ENCODE peak calls at places on chromosomes 3 and 15, in ten cellular contexts. One of them, this sample, is unnamed.

GRCh38 chr3:46401579-46401978 is 5.3 kb downstream of the CCR5AS start:
- DNase-seq in transverse colon: no peak
- DNase-seq in foreskin fibroblast: no peak
- DNase-seq in adrenal gland: no peak
- DNase-seq in HCT116: no peak
- DNase-seq in ovary: no peak
- DNase-seq in HFF-Myc: no peak
- DNase-seq in CD8-positive, alpha-beta T cell: no peak
- DNase-seq in mucosa of descending colon: no peak
- DNase-seq in H1: no peak
- DNase-seq in this sample: no peak

GRCh38 chr15:62472616-62473299 is 307.7 kb upstream of the C2CD4B start:
- DNase-seq in transverse colon: peak; percentile 23
- DNase-seq in foreskin fibroblast: no peak
- DNase-seq in adrenal gland: no peak
- DNase-seq in HCT116: no peak
- DNase-seq in ovary: no peak
- DNase-seq in HFF-Myc: no peak
- DNase-seq in CD8-positive, alpha-beta T cell: no peak
- DNase-seq in mucosa of descending colon: peak; percentile 43
- DNase-seq in H1: no peak
- DNase-seq in this sample: peak; percentile 31

GRCh38 chr3:73086071-73086494 is 24.6 kb downstream of the EBLN2 start:
- DNase-seq in transverse colon: peak; percentile 42
- DNase-seq in foreskin fibroblast: peak; percentile 33
- DNase-seq in adrenal gland: peak; percentile 53
- DNase-seq in HCT116: peak; percentile 38
- DNase-seq in ovary: peak; percentile 68
- DNase-seq in HFF-Myc: peak; percentile 22
- DNase-seq in CD8-positive, alpha-beta T cell: no peak
- DNase-seq in mucosa of descending colon: peak; percentile 60
- DNase-seq in H1: peak; percentile 68
- DNase-seq in this sample: peak; percentile 15

GRCh38 chr3:191244242-191244867 is 45.3 kb downstream of the OSTN start:
- DNase-seq in transverse colon: no peak
- DNase-seq in foreskin fibroblast: no peak
- DNase-seq in adrenal gland: no peak
- DNase-seq in HCT116: no peak
- DNase-seq in ovary: no peak
- DNase-seq in HFF-Myc: no peak
- DNase-seq in CD8-positive, alpha-beta T cell: no peak
- DNase-seq in mucosa of descending colon: no peak
- DNase-seq in H1: no peak
- DNase-seq in this sample: no peak

GRCh38 chr3:66729685-66730393 is 229.0 kb upstream of the LRIG1 start:
- DNase-seq in transverse colon: no peak
- DNase-seq in foreskin fibroblast: no peak
- DNase-seq in adrenal gland: no peak
- DNase-seq in HCT116: no peak
- DNase-seq in ovary: no peak
- DNase-seq in HFF-Myc: no peak
- DNase-seq in CD8-positive, alpha-beta T cell: no peak
- DNase-seq in mucosa of descending colon: no peak
- DNase-seq in H1: no peak
- DNase-seq in this sample: no peak

GRCh38 chr3:149658444-149659172 is 783 bp upstream of the WWTR1 start:
- DNase-seq in transverse colon: peak; percentile 60
- DNase-seq in foreskin fibroblast: peak; percentile 75
- DNase-seq in adrenal gland: peak; percentile 84
- DNase-seq in HCT116: peak; percentile 52
- DNase-seq in ovary: peak; percentile 86
- DNase-seq in HFF-Myc: peak; percentile 58
- DNase-seq in CD8-positive, alpha-beta T cell: no peak
- DNase-seq in mucosa of descending colon: peak; percentile 61
- DNase-seq in H1: peak; percentile 79
- DNase-seq in this sample: peak; percentile 87

GRCh38 chr15:48717458-48717857 is 71.9 kb upstream of the FBN1 start:
- DNase-seq in transverse colon: no peak
- DNase-seq in foreskin fibroblast: no peak
- DNase-seq in adrenal gland: no peak
- DNase-seq in HCT116: no peak
- DNase-seq in ovary: no peak
- DNase-seq in HFF-Myc: no peak
- DNase-seq in CD8-positive, alpha-beta T cell: no peak
- DNase-seq in mucosa of descending colon: no peak
- DNase-seq in H1: no peak
- DNase-seq in this sample: peak; percentile 43

GRCh38 chr15:33013827-33014445 is 180.6 kb downstream of the FMN1 start:
- DNase-seq in transverse colon: no peak
- DNase-seq in foreskin fibroblast: peak; percentile 63
- DNase-seq in adrenal gland: no peak
- DNase-seq in HCT116: peak; percentile 64
- DNase-seq in ovary: no peak
- DNase-seq in HFF-Myc: no peak
- DNase-seq in CD8-positive, alpha-beta T cell: no peak
- DNase-seq in mucosa of descending colon: no peak
- DNase-seq in H1: no peak
- DNase-seq in this sample: peak; percentile 80

GRCh38 chr15:29695486-29696167 is 126.6 kb downstream of the TJP1 start:
- DNase-seq in transverse colon: no peak
- DNase-seq in foreskin fibroblast: no peak
- DNase-seq in adrenal gland: no peak
- DNase-seq in HCT116: no peak
- DNase-seq in ovary: no peak
- DNase-seq in HFF-Myc: no peak
- DNase-seq in CD8-positive, alpha-beta T cell: no peak
- DNase-seq in mucosa of descending colon: no peak
- DNase-seq in H1: no peak
- DNase-seq in this sample: no peak

GRCh38 chr15:29689724-29689986 is 132.6 kb downstream of the TJP1 start:
- DNase-seq in transverse colon: no peak
- DNase-seq in foreskin fibroblast: no peak
- DNase-seq in adrenal gland: no peak
- DNase-seq in HCT116: no peak
- DNase-seq in ovary: no peak
- DNase-seq in HFF-Myc: no peak
- DNase-seq in CD8-positive, alpha-beta T cell: no peak
- DNase-seq in mucosa of descending colon: no peak
- DNase-seq in H1: no peak
- DNase-seq in this sample: no peak

GRCh38 chr15:29693225-29693624 is 129.0 kb downstream of the TJP1 start:
- DNase-seq in transverse colon: no peak
- DNase-seq in foreskin fibroblast: peak; percentile 14
- DNase-seq in adrenal gland: no peak
- DNase-seq in HCT116: no peak
- DNase-seq in ovary: no peak
- DNase-seq in HFF-Myc: no peak
- DNase-seq in CD8-positive, alpha-beta T cell: no peak
- DNase-seq in mucosa of descending colon: no peak
- DNase-seq in H1: no peak
- DNase-seq in this sample: no peak

GRCh38 chr15:29690765-29691475 is 131.3 kb downstream of the TJP1 start:
- DNase-seq in transverse colon: no peak
- DNase-seq in foreskin fibroblast: peak; percentile 18
- DNase-seq in adrenal gland: no peak
- DNase-seq in HCT116: no peak
- DNase-seq in ovary: no peak
- DNase-seq in HFF-Myc: no peak
- DNase-seq in CD8-positive, alpha-beta T cell: no peak
- DNase-seq in mucosa of descending colon: no peak
- DNase-seq in H1: no peak
- DNase-seq in this sample: no peak

DNA sequence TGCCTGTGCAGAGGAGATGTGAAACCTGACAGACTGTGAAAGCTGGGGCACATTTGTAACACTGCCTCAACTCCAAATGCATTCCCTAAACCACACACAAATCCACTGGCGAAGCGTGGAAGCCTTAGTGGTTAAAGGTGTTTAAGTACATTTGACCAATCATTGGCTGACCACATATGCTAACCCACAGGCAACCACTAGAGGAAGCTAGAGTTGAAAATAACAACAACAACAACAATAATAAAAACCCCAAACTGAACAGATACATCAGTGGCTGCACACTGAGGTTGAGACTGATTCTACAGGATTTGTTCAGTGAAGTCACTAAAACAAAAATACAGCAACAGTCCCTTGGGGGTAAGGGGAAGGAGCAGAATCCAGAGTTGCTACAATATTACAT is 129.7 kb downstream of the TJP1 start:
- DNase-seq in transverse colon: no peak
- DNase-seq in foreskin fibroblast: no peak
- DNase-seq in adrenal gland: no peak
- DNase-seq in HCT116: no peak
- DNase-seq in ovary: no peak
- DNase-seq in HFF-Myc: no peak
- DNase-seq in CD8-positive, alpha-beta T cell: no peak
- DNase-seq in mucosa of descending colon: no peak
- DNase-seq in H1: no peak
- DNase-seq in this sample: no peak
- TF ChIP-seq CTCF in transverse colon: no peak
- TF ChIP-seq CTCF in foreskin fibroblast: peak; percentile 10
- TF ChIP-seq CTCF in adrenal gland: no peak
- TF ChIP-seq CTCF in HCT116: peak; percentile 63
- TF ChIP-seq CTCF in ovary: no peak
- TF ChIP-seq CTCF in HFF-Myc: peak; percentile 16
- TF ChIP-seq CTCF in CD8-positive, alpha-beta T cell: no peak
- TF ChIP-seq CTCF in mucosa of descending colon: no peak
- TF ChIP-seq CTCF in H1: peak; percentile 65
- TF ChIP-seq CTCF in this sample: peak; percentile 58

GRCh38 chr15:66715181-66715624 is 13.2 kb downstream of the SMAD6 start:
- DNase-seq in transverse colon: no peak
- DNase-seq in foreskin fibroblast: no peak
- DNase-seq in adrenal gland: no peak
- DNase-seq in HCT116: no peak
- DNase-seq in ovary: no peak
- DNase-seq in HFF-Myc: no peak
- DNase-seq in CD8-positive, alpha-beta T cell: no peak
- DNase-seq in mucosa of descending colon: no peak
- DNase-seq in H1: no peak
- DNase-seq in this sample: no peak

GRCh38 chr15:66713843-66714508 is 11.9 kb downstream of the SMAD6 start:
- DNase-seq in transverse colon: peak; percentile 26
- DNase-seq in foreskin fibroblast: no peak
- DNase-seq in adrenal gland: no peak
- DNase-seq in HCT116: no peak
- DNase-seq in ovary: no peak
- DNase-seq in HFF-Myc: no peak
- DNase-seq in CD8-positive, alpha-beta T cell: no peak
- DNase-seq in mucosa of descending colon: no peak
- DNase-seq in H1: no peak
- DNase-seq in this sample: no peak

GRCh38 chr15:66716668-66717025 is 14.6 kb downstream of the SMAD6 start:
- DNase-seq in transverse colon: no peak
- DNase-seq in foreskin fibroblast: no peak
- DNase-seq in adrenal gland: no peak
- DNase-seq in HCT116: no peak
- DNase-seq in ovary: no peak
- DNase-seq in HFF-Myc: no peak
- DNase-seq in CD8-positive, alpha-beta T cell: no peak
- DNase-seq in mucosa of descending colon: no peak
- DNase-seq in H1: no peak
- DNase-seq in this sample: no peak

GRCh38 chr15:66714543-66714981 is 12.5 kb downstream of the SMAD6 start:
- DNase-seq in transverse colon: no peak
- DNase-seq in foreskin fibroblast: peak; percentile 71
- DNase-seq in adrenal gland: no peak
- DNase-seq in HCT116: no peak
- DNase-seq in ovary: no peak
- DNase-seq in HFF-Myc: no peak
- DNase-seq in CD8-positive, alpha-beta T cell: no peak
- DNase-seq in mucosa of descending colon: no peak
- DNase-seq in H1: no peak
- DNase-seq in this sample: peak; percentile 31

DNA sequence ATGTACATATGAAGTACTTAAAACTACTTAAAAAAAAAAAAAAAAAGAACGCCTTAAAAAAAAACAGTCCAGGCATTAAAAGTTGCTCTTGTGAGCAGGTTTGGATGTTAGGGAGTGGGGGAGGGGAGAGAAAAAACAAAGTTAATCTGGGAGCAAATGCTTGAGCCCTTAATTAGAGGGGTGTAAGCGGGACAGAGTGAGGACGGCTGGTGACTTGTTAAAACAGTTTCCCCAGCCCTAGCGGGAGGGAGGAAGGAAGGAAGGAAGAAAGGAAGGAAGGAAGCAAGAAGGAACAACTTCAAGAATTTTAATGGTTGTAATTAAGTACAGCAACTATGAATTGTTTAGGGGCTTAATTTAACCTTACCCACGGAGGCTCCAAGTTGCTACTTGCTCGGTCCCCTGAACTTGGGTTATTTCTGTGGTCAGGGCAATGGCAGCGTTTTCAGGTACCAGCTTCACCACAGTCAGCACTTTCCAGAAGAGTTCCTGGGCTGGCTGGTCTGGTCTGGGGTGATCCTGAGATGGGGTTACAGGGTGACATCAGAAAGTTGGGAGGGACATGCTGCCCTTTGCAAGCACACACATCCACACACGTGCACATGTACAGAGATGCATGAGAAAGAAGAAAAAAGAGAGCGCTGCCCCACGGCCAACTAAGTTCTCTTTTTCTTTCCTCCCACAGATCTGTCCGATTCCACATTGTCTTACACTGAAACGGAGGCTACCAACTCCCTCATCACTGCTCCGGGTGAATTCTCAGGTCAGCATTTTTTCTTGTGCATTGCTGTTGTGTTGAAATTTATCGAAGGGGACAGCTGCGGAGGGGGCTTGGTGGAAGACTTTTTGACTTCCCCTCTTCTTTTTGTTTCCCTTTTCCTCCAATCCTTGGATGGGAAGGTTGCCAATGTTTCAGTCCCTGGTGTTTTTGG is 14.0 kb downstream of the SMAD6 start:
- DNase-seq in transverse colon: no peak
- DNase-seq in foreskin fibroblast: no peak
- DNase-seq in adrenal gland: no peak
- DNase-seq in HCT116: no peak
- DNase-seq in ovary: no peak
- DNase-seq in HFF-Myc: no peak
- DNase-seq in CD8-positive, alpha-beta T cell: no peak
- DNase-seq in mucosa of descending colon: no peak
- DNase-seq in H1: no peak
- DNase-seq in this sample: no peak
- TF ChIP-seq CTCF in transverse colon: no peak
- TF ChIP-seq CTCF in foreskin fibroblast: no peak
- TF ChIP-seq CTCF in adrenal gland: no peak
- TF ChIP-seq CTCF in HCT116: no peak
- TF ChIP-seq CTCF in ovary: no peak
- TF ChIP-seq CTCF in HFF-Myc: no peak
- TF ChIP-seq CTCF in CD8-positive, alpha-beta T cell: no peak
- TF ChIP-seq CTCF in mucosa of descending colon: no peak
- TF ChIP-seq CTCF in H1: no peak
- TF ChIP-seq CTCF in this sample: no peak

GRCh38 chr3:189144645-189145044 is 27.1 kb upstream of the TPRG1 start:
- DNase-seq in transverse colon: no peak
- DNase-seq in foreskin fibroblast: peak; percentile 3
- DNase-seq in adrenal gland: no peak
- DNase-seq in HCT116: no peak
- DNase-seq in ovary: no peak
- DNase-seq in HFF-Myc: no peak
- DNase-seq in CD8-positive, alpha-beta T cell: no peak
- DNase-seq in mucosa of descending colon: no peak
- DNase-seq in H1: no peak
- DNase-seq in this sample: no peak
- TF ChIP-seq CTCF in transverse colon: no peak
- TF ChIP-seq CTCF in foreskin fibroblast: no peak
- TF ChIP-seq CTCF in adrenal gland: no peak
- TF ChIP-seq CTCF in HCT116: no peak
- TF ChIP-seq CTCF in ovary: peak; percentile 48
- TF ChIP-seq CTCF in HFF-Myc: no peak
- TF ChIP-seq CTCF in CD8-positive, alpha-beta T cell: peak; percentile 37
- TF ChIP-seq CTCF in mucosa of descending colon: no peak
- TF ChIP-seq CTCF in H1: no peak
- TF ChIP-seq CTCF in this sample: peak; percentile 33

DNA sequence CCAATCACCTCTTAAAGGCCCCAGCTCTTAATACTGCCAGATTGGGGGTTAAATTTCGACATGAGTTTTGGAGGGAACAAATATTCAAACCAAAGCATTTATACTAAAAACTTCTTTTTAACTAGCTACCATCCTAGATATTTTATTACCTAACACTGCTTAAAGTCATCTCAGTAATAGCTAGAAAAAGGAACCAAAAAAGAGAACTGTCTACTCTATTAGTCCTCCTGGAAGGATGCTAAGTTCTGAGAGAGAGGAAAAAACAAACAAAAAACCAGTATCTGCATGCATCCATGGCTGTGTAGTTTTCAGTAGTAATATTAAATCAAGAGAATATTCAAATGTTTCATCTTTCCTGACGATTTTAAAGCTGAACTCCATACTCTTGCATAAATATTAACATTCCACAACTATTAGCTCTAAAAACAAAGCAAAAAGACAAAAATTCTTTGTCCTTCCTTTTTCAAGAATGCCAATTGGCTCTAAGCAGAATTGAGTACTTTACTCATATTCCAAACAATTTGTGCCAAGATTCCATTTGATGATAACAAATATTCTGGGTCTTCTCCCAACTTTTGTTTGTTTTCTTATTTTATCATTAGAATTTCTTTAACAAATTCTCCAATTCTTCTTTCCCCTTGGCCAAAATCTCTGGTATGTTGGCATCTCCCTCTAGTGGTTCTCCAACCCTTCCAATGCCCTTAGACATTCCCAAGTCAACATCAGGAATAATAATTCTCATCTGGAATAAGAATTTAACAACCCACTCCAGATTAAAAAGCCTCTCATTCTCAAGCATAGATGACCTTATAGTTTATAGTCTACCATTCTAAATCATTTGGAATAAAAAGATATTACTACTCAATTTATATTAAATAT is 5.5 kb downstream of the CPOX start:
- DNase-seq in transverse colon: no peak
- DNase-seq in foreskin fibroblast: no peak
- DNase-seq in adrenal gland: no peak
- DNase-seq in HCT116: no peak
- DNase-seq in ovary: no peak
- DNase-seq in HFF-Myc: no peak
- DNase-seq in CD8-positive, alpha-beta T cell: no peak
- DNase-seq in mucosa of descending colon: no peak
- DNase-seq in H1: no peak
- DNase-seq in this sample: no peak
- TF ChIP-seq CTCF in transverse colon: no peak
- TF ChIP-seq CTCF in foreskin fibroblast: peak; percentile 50
- TF ChIP-seq CTCF in adrenal gland: no peak
- TF ChIP-seq CTCF in HCT116: peak; percentile 64
- TF ChIP-seq CTCF in ovary: no peak
- TF ChIP-seq CTCF in HFF-Myc: peak; percentile 26
- TF ChIP-seq CTCF in CD8-positive, alpha-beta T cell: no peak
- TF ChIP-seq CTCF in mucosa of descending colon: no peak
- TF ChIP-seq CTCF in H1: peak; percentile 9
- TF ChIP-seq CTCF in this sample: peak; percentile 72